ENCODE peak calls at places on chromosomes 1 and 21, in five cellular contexts. Q is fibroblast of mammary gland, P is body of pancreas, L is cardiac fibroblast, F is iris pigment epithelial cell. R is an unnamed sample.

GRCh38 chr1:26915204-26915842 is 1.5 kb upstream of the NR0B2 start:
- DNase-seq in Q (no peak), P (peak; percentile 94), L (no peak), F (no peak), R (no peak)

GRCh38 chr1:67970088-67970487 is 80.3 kb downstream of the DIRAS3 start:
- DNase-seq in L (peak; percentile 43), P (no peak), F (peak; percentile 91), Q (peak; percentile 96), R (no peak)

GRCh38 chr1:22229374-22229773 is 86.5 kb upstream of the WNT4 start:
- DNase-seq in F (peak; percentile 43), Q (no peak), L (peak; percentile 28), P (no peak), R (peak; percentile 79)

GRCh38 chr1:208241541-208241940 is 2.6 kb downstream of the PLXNA2 start:
- DNase-seq in L (no peak), P (no peak), F (no peak), Q (no peak), R (no peak)

GRCh38 chr1:67957026-67957425 is 93.4 kb downstream of the DIRAS3 start:
- DNase-seq in F (no peak), L (peak; percentile 72), Q (peak; percentile 57), P (no peak), R (peak; percentile 78)

GRCh38 chr1:1942753-1943656 is 23.9 kb upstream of the TMEM52 start:
- DNase-seq in Q (no peak), F (no peak), P (no peak), L (no peak), R (no peak)

GRCh38 chr1:42966688-42967609 is 8.3 kb upstream of the SLC2A1 start:
- DNase-seq in F (peak; percentile 95), P (peak; percentile 76), Q (peak; percentile 93), L (peak; percentile 56), R (peak; percentile 89)

GRCh38 chr1:88685239-88685604 is 1.1 kb downstream of the PKN2 start:
- DNase-seq in Q (peak; percentile 15), P (no peak), L (no peak), F (no peak), R (peak; percentile 55)

GRCh38 chr21:33458861-33459260 is 20.9 kb downstream of the TMEM50B start:
- DNase-seq in P (no peak), F (no peak), L (no peak), Q (no peak), R (no peak)

GRCh38 chr1:86156571-86157455 is at the start of gene COL24A1:
- DNase-seq in L (peak; percentile 55), P (peak; percentile 14), F (peak; percentile 76), Q (peak; percentile 56), R (peak; percentile 57)

GRCh38 chr1:224542783-224543440 is 73.2 kb upstream of the CNIH3 start:
- DNase-seq in L (peak; percentile 85), F (peak; percentile 97), P (no peak), Q (peak; percentile 99), R (peak; percentile 99)

GRCh38 chr1:78147031-78147430 is 101.3 kb downstream of the GIPC2 start:
- DNase-seq in L (no peak), F (no peak), P (no peak), Q (no peak), R (no peak)

GRCh38 chr1:58896211-58897183 is 112.7 kb upstream of the JUN start:
- DNase-seq in P (peak; percentile 74), L (no peak), Q (no peak), F (no peak), R (peak; percentile 50)

GRCh38 chr1:204313675-204314074 is 46.1 kb downstream of the PLEKHA6 start:
- DNase-seq in Q (no peak), P (no peak), F (no peak), L (peak; percentile 40), R (no peak)

GRCh38 chr1:39104158-39105060 is 78.3 kb downstream of the NDUFS5 start:
- DNase-seq in P (peak; percentile 45), F (peak; percentile 46), L (peak; percentile 39), Q (peak; percentile 33), R (peak; percentile 69)

GRCh38 chr1:21338568-21339401 is 48.5 kb upstream of the ECE1 start:
- DNase-seq in L (peak; percentile 83), F (peak; percentile 52), Q (peak; percentile 69), P (peak; percentile 96), R (peak; percentile 91)

GRCh38 chr1:53593758-53594380 is 134.7 kb downstream of the DMRTB1 start:
- DNase-seq in F (no peak), P (no peak), L (no peak), Q (no peak), R (peak; percentile 32)